ENCODE peak calls at places on chromosomes 7 and 10, in seven cellular contexts. M is mammary epithelial cell, W is kidney, T is fibroblast of lung, H is HCT116, D is H9, G is neural progenitor cell. P is an unnamed sample. For H3K4me1, the result is how much of the 10 kb centered on the place peaks cover.

GRCh38 chr10:77583527-77583926 is 54.1 kb downstream of the KCNMA1 start:
- DNase-seq in T (no peak), M (peak), H (no peak), G (no peak), W (no peak), D (no peak), P (no peak)

GRCh38 chr7:121562274-121562673 is 166.2 kb upstream of the FAM3C start:
- DNase-seq in G (no peak), H (no peak), D (no peak), T (no peak), M (no peak), W (no peak), P (no peak)

GRCh38 chr7:129950191-129950940 is 2.4 kb downstream of the UBE2H start:
- DNase-seq in H (no peak), W (peak), M (peak), T (no peak), D (no peak), G (peak), P (no peak)

GRCh38 chr10:14086596-14086995 is 244.1 kb downstream of the FRMD4A start:
- DNase-seq in H (no peak), G (no peak), M (no peak), W (no peak), D (no peak), T (peak), P (no peak)

GRCh38 chr7:117114272-117114671 is 161.0 kb downstream of the ST7 start:
- DNase-seq in H (no peak), T (no peak), D (no peak), W (no peak), G (no peak), M (no peak), P (no peak)

GRCh38 chr10:71005337-71006305 is 117.3 kb upstream of the PCBD1 start:
- DNase-seq in D (no peak), W (no peak), T (no peak), H (no peak), M (no peak), G (no peak), P (no peak)

GRCh38 chr10:30348378-30348776 is 701 bp downstream of the MTPAP start:
- DNase-seq in D (no peak), T (no peak), G (no peak), W (no peak), H (no peak), M (no peak), P (no peak)

GRCh38 chr10:102461187-102462054 is 10.1 kb upstream of the C10orf95 start:
- DNase-seq in D (peak), G (peak), H (peak), T (peak), W (peak), M (peak), P (peak)

GRCh38 chr7:35727571-35727970 is 32.6 kb upstream of the HERPUD2 start:
- DNase-seq in W (peak), G (no peak), D (no peak), T (no peak), M (peak), H (no peak), P (no peak)

GRCh38 chr10:22702348-22702747 is 12.0 kb downstream of the PIP4K2A start:
- DNase-seq in W (no peak), M (no peak), H (no peak), G (no peak), D (no peak), T (peak), P (no peak)

GRCh38 chr10:10942441-10942840 is 75.2 kb upstream of the CELF2 start:
- DNase-seq in D (no peak), M (no peak), T (no peak), W (no peak), H (no peak), G (no peak), P (no peak)

GRCh38 chr7:20783716-20784310 is 2.9 kb downstream of the SP8 start:
- DNase-seq in W (no peak), D (peak), G (peak), H (no peak), T (no peak), M (no peak), P (peak)

GRCh38 chr7:596071-596818 is 76.6 kb upstream of the PDGFA start:
- DNase-seq in G (no peak), T (no peak), H (no peak), D (no peak), W (peak), M (no peak), P (no peak)

GRCh38 chr7:149495785-149496641 is 1.6 kb downstream of the ZNF746 start:
- DNase-seq in D (no peak), W (peak), H (no peak), M (peak), T (peak), G (no peak), P (no peak)

GRCh38 chr7:139328375-139328774 is 12.8 kb upstream of the FMC1 start:
- DNase-seq in G (no peak), T (peak), H (no peak), M (peak), W (no peak), D (no peak), P (no peak)

GRCh38 chr7:24172859-24173258 is 111.1 kb upstream of the NPY start:
- DNase-seq in T (no peak), W (no peak), H (no peak), M (no peak), D (no peak), G (no peak), P (no peak)

GRCh38 chr10:1153253-1153763 is 97.1 kb downstream of the WDR37 start:
- DNase-seq in D (no peak), G (no peak), M (no peak), T (no peak), H (no peak), W (no peak), P (no peak)

GRCh38 chr10:1154531-1154930 is 98.3 kb downstream of the WDR37 start:
- DNase-seq in T (no peak), G (no peak), M (no peak), H (no peak), W (no peak), D (no peak), P (peak)

GRCh38 chr10:1153805-1154351 is 97.7 kb downstream of the WDR37 start:
- DNase-seq in T (no peak), G (peak), M (no peak), H (no peak), W (no peak), D (peak), P (peak)

GRCh38 chr10:1151071-1152033 is 95.2 kb downstream of the WDR37 start:
- DNase-seq in D (no peak), W (no peak), M (peak), H (no peak), T (no peak), G (no peak), P (no peak)

DNA sequence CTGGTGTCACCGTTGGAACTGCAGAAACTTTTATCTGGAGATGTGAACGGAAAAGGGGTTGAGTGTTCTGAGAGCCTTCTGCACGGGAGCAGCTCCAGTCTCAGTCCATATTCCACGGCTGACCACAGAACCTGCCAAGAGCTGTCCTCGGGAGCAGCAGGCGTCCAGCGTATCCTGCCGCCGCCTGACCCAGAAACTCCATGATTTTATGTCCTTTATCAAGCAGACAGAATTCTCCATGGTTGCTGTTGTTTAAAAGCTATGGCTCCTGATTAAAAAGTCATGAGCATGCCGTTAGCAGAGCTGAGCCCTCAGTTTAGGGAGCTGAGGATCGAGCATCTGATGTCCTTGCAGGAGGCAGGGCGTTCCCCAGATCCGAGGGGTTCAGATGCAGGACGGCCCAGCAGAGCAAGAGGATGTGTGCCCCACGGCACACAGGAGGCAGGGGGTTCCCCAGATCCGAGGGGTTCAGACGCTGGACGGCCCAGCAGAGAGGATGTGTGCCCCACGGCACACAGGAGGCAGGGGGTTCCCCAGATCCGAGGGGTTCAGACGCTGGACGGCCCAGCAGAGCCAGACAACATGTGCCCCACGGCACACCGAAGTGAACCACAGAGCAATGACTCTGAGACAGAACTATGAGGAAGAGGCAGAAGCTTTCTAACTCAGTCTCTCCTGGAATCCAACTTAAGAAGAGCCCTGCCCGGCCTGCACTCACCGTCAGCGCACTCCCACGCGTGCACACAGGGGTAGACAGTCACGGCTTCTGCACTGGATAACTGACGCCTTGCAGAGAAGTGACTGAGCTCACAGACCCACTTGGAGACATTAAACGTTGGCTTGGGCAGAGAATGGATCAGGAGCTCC is 96.4 kb downstream of the WDR37 start:
- DNase-seq in H (no peak), G (no peak), W (no peak), T (no peak), M (no peak), D (no peak), P (peak)
- H3K9ac ChIP-seq in H (no peak), G (no peak), W (no peak), T (no peak), M (no peak), D (no peak), P (no peak)

GRCh38 chr10:103780242-103781149 is 74.9 kb downstream of the SH3PXD2A start:
- DNase-seq in M (peak), D (no peak), T (no peak), H (no peak), G (no peak), W (peak), P (no peak)

GRCh38 chr10:103778358-103779139 is 76.8 kb downstream of the SH3PXD2A start:
- DNase-seq in W (peak), D (no peak), H (no peak), T (no peak), G (no peak), M (no peak), P (peak)

GRCh38 chr10:103784089-103784488 is 71.3 kb downstream of the SH3PXD2A start:
- DNase-seq in H (no peak), W (peak), G (no peak), T (no peak), M (no peak), D (no peak), P (no peak)

GRCh38 chr10:103783686-103784085 is 71.7 kb downstream of the SH3PXD2A start:
- DNase-seq in W (no peak), T (no peak), M (no peak), G (no peak), D (no peak), H (no peak), P (no peak)

DNA sequence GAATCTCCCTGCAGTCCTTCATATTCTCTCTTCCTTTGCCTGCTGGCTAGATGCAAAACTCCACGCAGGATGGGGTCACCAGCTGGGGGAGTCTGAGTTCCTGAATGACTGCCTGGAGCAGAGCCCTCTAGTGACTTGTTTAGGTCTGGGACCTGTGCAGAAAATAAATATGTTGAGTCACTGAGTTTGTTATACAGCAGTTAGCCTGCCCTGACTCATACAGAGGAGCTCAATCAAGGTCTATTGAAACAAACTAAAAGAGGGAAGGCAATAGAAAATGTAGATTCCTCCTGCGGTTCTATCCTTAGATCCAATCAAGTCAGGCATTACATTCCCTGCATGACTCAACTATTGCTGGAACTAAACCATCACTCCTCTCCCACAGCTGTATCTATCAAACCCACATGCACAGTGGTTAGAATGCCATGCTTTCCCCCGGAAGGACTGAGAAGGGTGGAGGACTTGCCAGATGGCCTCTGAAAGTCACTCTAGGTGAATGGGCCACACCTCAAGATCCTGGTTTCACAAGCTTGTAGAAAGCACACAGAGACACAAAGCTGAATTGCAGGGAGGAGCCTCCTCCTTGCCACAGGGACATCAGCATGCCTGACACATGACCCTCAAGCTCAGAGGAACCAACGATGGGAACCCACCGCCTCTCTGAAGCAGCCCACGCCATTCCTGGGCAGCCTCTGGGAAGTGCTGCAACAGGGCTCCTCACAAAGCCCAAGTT is 73.9 kb downstream of the SH3PXD2A start:
- DNase-seq in W (peak), H (peak), G (peak), T (peak), D (no peak), M (peak), P (no peak)
- TF ChIP-seq CTCF in W (no peak), H (peak), G (peak), T (peak), D (peak), M (peak), P (peak)

GRCh38 chr10:73864229-73864628 is 10.1 kb downstream of the CAMK2G start:
- DNase-seq in H (no peak), W (no peak), T (no peak), M (no peak), D (no peak), G (no peak), P (no peak)
- H3K4me1 ChIP-seq in H (under half), W (under half), T (under half), M (under half), D (under half), G (under half), P (under half)

GRCh38 chr10:17454181-17454800 is at the start of gene ST8SIA6:
- DNase-seq in W (peak), G (peak), H (no peak), D (peak), M (peak), T (peak), P (peak)
- H3K9ac ChIP-seq in W (peak), G (no peak), H (peak), D (no peak), M (no peak), T (peak), P (peak)

GRCh38 chr10:96626795-96627194 is 40.0 kb upstream of the TM9SF3 start:
- DNase-seq in H (no peak), W (no peak), M (no peak), D (peak), T (no peak), G (peak), P (peak)
- TF ChIP-seq CTCF in H (peak), W (no peak), M (no peak), D (peak), T (no peak), G (peak), P (peak)

DNA sequence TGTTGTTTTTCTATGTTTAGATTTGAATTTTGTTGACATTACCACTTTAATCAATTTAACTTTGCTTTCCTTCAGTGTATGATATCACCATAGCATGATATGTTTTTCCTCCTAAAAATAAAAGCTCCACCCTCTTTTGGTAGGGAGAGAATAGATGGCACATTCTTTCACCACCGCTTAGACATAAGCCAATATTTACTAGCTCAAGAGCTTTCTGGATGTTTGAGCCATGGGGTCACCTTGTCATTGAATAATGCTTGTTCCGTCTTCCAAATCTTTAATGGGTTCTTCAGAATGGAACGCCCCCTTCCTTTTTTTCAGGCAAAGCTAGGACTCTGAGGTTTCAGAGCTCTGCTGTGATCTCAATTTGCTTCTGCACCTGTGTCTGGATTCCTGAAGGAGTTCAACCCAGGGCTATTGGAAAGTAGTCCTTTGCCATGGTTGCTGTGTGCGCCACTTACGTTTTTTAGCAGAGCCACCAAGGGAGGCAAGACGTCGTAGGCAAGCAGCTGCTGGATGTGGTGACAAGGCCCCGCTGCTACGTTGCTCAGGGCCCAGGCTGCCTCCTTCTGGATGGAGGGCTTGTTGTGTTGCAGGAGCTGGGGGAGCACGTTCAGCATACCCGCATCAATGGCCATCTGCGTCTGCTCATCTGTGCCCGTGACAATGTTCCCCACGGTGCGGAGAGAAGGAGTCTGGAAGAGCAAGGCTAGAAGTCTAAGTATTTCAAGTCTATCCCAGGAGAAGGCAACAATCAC is 23.3 kb downstream of the KPNA7 start:
- DNase-seq in H (no peak), G (peak), W (no peak), D (peak), T (no peak), M (no peak), P (peak)
- H3K4me1 ChIP-seq in H (under half), G (under half), W (under half), D (under half), T (under half), M (under half), P (under half)